ENCODE peak calls at places on chromosomes 4 and X, in four cellular contexts. B is posterior cingulate gyrus, Z is right atrium auricular region, N is activated gamma-delta T cell treated with Interleukin-2 at 50 U/mL for 16 hours. I is an unnamed sample.
A peak's percentile ranks its signal among the peaks of the same experiment; 100 is the strongest.

GRCh38 chrX:86148024-86148511 is at the start of gene DACH2:
- DNase-seq in B (peak; percentile 68), Z (peak; percentile 78), N (no peak), I (peak; percentile 95)

GRCh38 chrX:131792356-131792749 is 230.7 kb upstream of the STK26 start:
- DNase-seq in B (peak; percentile 75), Z (peak; percentile 90), N (peak; percentile 87), I (no peak)

GRCh38 chrX:12701625-12702024 is 89.6 kb upstream of the PRPS2 start:
- DNase-seq in B (peak; percentile 47), Z (no peak), N (no peak), I (peak; percentile 79)

GRCh38 chr4:157550028-157550427 is 329.5 kb downstream of the GRIA2 start:
- DNase-seq in B (no peak), Z (no peak), N (no peak), I (no peak)

GRCh38 chrX:132505116-132505515 is 16.3 kb upstream of the MBNL3 start:
- DNase-seq in B (no peak), Z (no peak), N (no peak), I (no peak)

GRCh38 chr4:3487861-3488260 is 24.8 kb downstream of the DOK7 start:
- DNase-seq in B (no peak), Z (no peak), N (no peak), I (no peak)

GRCh38 chr4:12928751-12929150 is 555.4 kb downstream of the RAB28 start:
- DNase-seq in B (no peak), Z (no peak), N (no peak), I (no peak)

GRCh38 chr4:153152453-153153338 is 51.5 kb upstream of the TRIM2 start:
- DNase-seq in B (peak; percentile 54), Z (no peak), N (peak; percentile 34), I (peak; percentile 88)

GRCh38 chr4:122716825-122717448 is 15.6 kb upstream of the BBS12 start:
- DNase-seq in B (no peak), Z (peak; percentile 73), N (peak; percentile 60), I (peak; percentile 87)

GRCh38 chr4:42865572-42866189 is 26.8 kb upstream of the GRXCR1 start:
- DNase-seq in B (no peak), Z (peak; percentile 65), N (peak; percentile 42), I (peak; percentile 86)

GRCh38 chr4:16117164-16117563 is 33.3 kb upstream of the PROM1 start:
- DNase-seq in B (no peak), Z (peak; percentile 53), N (no peak), I (peak; percentile 24)

GRCh38 chrX:122363112-122363511 is 821.0 kb upstream of the GRIA3 start:
- DNase-seq in B (no peak), Z (no peak), N (no peak), I (peak; percentile 65)

GRCh38 chr4:184384056-184384809 is 90.1 kb downstream of the IRF2 start:
- DNase-seq in B (no peak), Z (peak; percentile 73), N (no peak), I (peak; percentile 49)

GRCh38 chr4:132866616-132867015 is 282.5 kb upstream of the PCDH10 start:
- DNase-seq in B (no peak), Z (no peak), N (no peak), I (peak; percentile 41)

GRCh38 chr4:140103676-140104075 is 50.3 kb downstream of the MAML3 start:
- DNase-seq in B (no peak), Z (no peak), N (peak; percentile 16), I (no peak)

GRCh38 chr4:139177888-139178609 is 1.0 kb upstream of the ELF2 start:
- DNase-seq in B (peak; percentile 92), Z (peak; percentile 95), N (peak; percentile 82), I (peak; percentile 98)

GRCh38 chr4:155632314-155632713 is 34.3 kb upstream of the GUCY1A1 start:
- DNase-seq in B (no peak), Z (no peak), N (no peak), I (no peak)

GRCh38 chrX:123080065-123080464 is 104.0 kb upstream of the GRIA3 start:
- DNase-seq in B (no peak), Z (no peak), N (no peak), I (no peak)

GRCh38 chrX:44314259-44314734 is 29.2 kb downstream of the EFHC2 start:
- DNase-seq in B (no peak), Z (no peak), N (no peak), I (peak; percentile 52)

GRCh38 chr4:138688531-138689181 is 326.9 kb upstream of the NOCT start:
- DNase-seq in B (no peak), Z (no peak), N (no peak), I (no peak)